ENCODE peak calls at places on chromosomes 4 and X, in nine cellular contexts. A is Peyer's patch, X is HT1080, O is endothelial cell, H is NCI-H1105, K is fibroblast of the conjunctiva, G is HTR-8/SVneo, V is GM10248, B is stomach. C is an unnamed sample.

GRCh38 chr4:142005519-142005918 is 369.1 kb downstream of the IL15 start:
- DNase-seq in V (no peak), H (no peak), A (no peak), X (no peak), O (no peak), G (no peak), B (no peak), K (no peak), C (no peak)

GRCh38 chr4:8506373-8507250 is 66.0 kb downstream of the TRMT44 start:
- DNase-seq in H (no peak), V (no peak), G (no peak), B (no peak), K (peak; percentile 20), A (no peak), X (no peak), O (no peak), C (no peak)

GRCh38 chrX:151641564-151641963 is 53.7 kb upstream of the PRRG3 start:
- DNase-seq in K (no peak), O (no peak), X (no peak), H (no peak), B (no peak), V (no peak), G (no peak), A (no peak), C (no peak)

GRCh38 chrX:113001836-113002235 is 161.2 kb upstream of the AMOT start:
- DNase-seq in G (no peak), X (peak; percentile 19), K (no peak), A (no peak), O (no peak), B (no peak), H (no peak), V (no peak), C (no peak)

GRCh38 chrX:7996414-7996813 is 69.2 kb upstream of the PNPLA4 start:
- DNase-seq in H (peak; percentile 2), K (peak; percentile 21), G (no peak), X (peak; percentile 22), B (peak; percentile 28), V (peak; percentile 19), O (peak; percentile 24), A (no peak), C (no peak)

GRCh38 chr4:129808242-129808641 is 712.3 kb downstream of the C4orf33 start:
- DNase-seq in K (no peak), A (no peak), B (no peak), H (no peak), O (no peak), X (no peak), G (no peak), V (no peak), C (no peak)

GRCh38 chrX:117936162-117936561 is 180.4 kb downstream of the KLHL13 start:
- DNase-seq in G (no peak), A (no peak), H (no peak), B (no peak), O (no peak), X (no peak), V (no peak), K (no peak), C (no peak)

GRCh38 chr4:129751646-129752045 is 655.7 kb downstream of the C4orf33 start:
- DNase-seq in A (no peak), X (no peak), B (no peak), G (no peak), K (no peak), H (no peak), O (no peak), V (no peak), C (no peak)

GRCh38 chr4:109424093-109424818 is 9.4 kb upstream of the SEC24B start:
- DNase-seq in G (no peak), O (no peak), A (no peak), B (no peak), V (no peak), X (peak; percentile 34), H (no peak), K (no peak), C (no peak)

GRCh38 chr4:118752551-118752950 is 67.4 kb downstream of the METTL14 start:
- DNase-seq in B (no peak), H (no peak), O (no peak), G (no peak), K (no peak), V (no peak), A (no peak), X (no peak), C (no peak)

GRCh38 chr4:146273204-146273901 is 59.0 kb downstream of the REELD1 start:
- DNase-seq in X (no peak), O (no peak), H (no peak), G (no peak), A (no peak), B (no peak), V (peak; percentile 38), K (no peak), C (no peak)

GRCh38 chr4:118845552-118846065 is 9.7 kb upstream of the SEC24D start:
- DNase-seq in H (no peak), V (no peak), X (no peak), B (no peak), K (no peak), G (no peak), O (no peak), A (no peak), C (no peak)

GRCh38 chr4:69718376-69719293 is 41.8 kb downstream of the SULT1B1 start:
- DNase-seq in A (no peak), G (no peak), K (no peak), B (no peak), V (no peak), X (peak; percentile 14), H (no peak), O (no peak), C (no peak)

GRCh38 chrX:101219116-101219839 is at the start of gene DRP2:
- DNase-seq in O (no peak), G (no peak), K (no peak), V (no peak), X (peak; percentile 59), B (no peak), A (no peak), H (no peak), C (no peak)

C was measured in left lobe of liver.